ENCODE peak calls at places on chromosomes 16 and 17, in six cellular contexts. V is mucosa of descending colon, C is left ventricle myocardium inferior, J is GM23248, S is keratinocyte, P is DND-41. I is an unnamed sample. For H3K9me3, the result is how much of the 10 kb centered on the place peaks cover.

GRCh38 chr17:2412561-2413021 is 11.7 kb upstream of the MNT start:
- DNase-seq in V (no peak), C (no peak), J (peak), S (no peak), P (no peak), I (no peak)

GRCh38 chr17:76682306-76682705 is 28.5 kb downstream of the MXRA7 start:
- DNase-seq in V (no peak), C (peak), J (peak), S (no peak), P (no peak), I (no peak)

GRCh38 chr17:57357392-57357784 is 101.1 kb downstream of the MSI2 start:
- DNase-seq in V (peak), C (peak), J (no peak), S (no peak), P (peak), I (no peak)

GRCh38 chr16:17173134-17173729 is 297.5 kb downstream of the XYLT1 start:
- DNase-seq in V (no peak), C (peak), J (peak), S (no peak), P (no peak), I (peak)

GRCh38 chr16:19926449-19927390 is 42.1 kb upstream of the GPRC5B start:
- DNase-seq in V (no peak), C (no peak), J (peak), S (no peak), P (no peak), I (no peak)

GRCh38 chr17:32240745-32241144 is 24.9 kb upstream of the RHBDL3 start:
- DNase-seq in V (no peak), C (peak), J (peak), S (no peak), P (no peak), I (no peak)

GRCh38 chr17:79721993-79722671 is 8.6 kb upstream of the ENPP7 start:
- DNase-seq in V (no peak), C (no peak), J (peak), S (no peak), P (no peak), I (no peak)

GRCh38 chr16:15847621-15848175 is 9.1 kb downstream of the MYH11 start:
- DNase-seq in V (no peak), C (no peak), J (no peak), S (no peak), P (no peak), I (no peak)

GRCh38 chr16:25228372-25228771 is 11.6 kb downstream of the AQP8 start:
- DNase-seq in V (no peak), C (no peak), J (no peak), S (no peak), P (no peak), I (no peak)

GRCh38 chr17:56785396-56785795 is 48.3 kb downstream of the C17orf67 start:
- DNase-seq in V (no peak), C (no peak), J (peak), S (peak), P (no peak), I (no peak)

GRCh38 chr16:57262841-57263584 is 18.0 kb downstream of the ARL2BP start:
- DNase-seq in V (no peak), C (no peak), J (no peak), S (no peak), P (no peak), I (no peak)

GRCh38 chr17:64648234-64648633 is 13.9 kb downstream of the SMURF2 start:
- DNase-seq in V (no peak), C (no peak), J (peak), S (no peak), P (no peak), I (no peak)

GRCh38 chr16:35184356-35184870 is 1725.0 kb downstream of the TP53TG3F start:
- DNase-seq in V (peak), C (no peak), J (no peak), S (no peak), P (no peak), I (no peak)

GRCh38 chr16:35181422-35182030 is 1722.1 kb downstream of the TP53TG3F start:
- DNase-seq in V (no peak), C (no peak), J (no peak), S (no peak), P (no peak), I (no peak)

GRCh38 chr16:35182943-35183550 is 1723.6 kb downstream of the TP53TG3F start:
- DNase-seq in V (no peak), C (no peak), J (no peak), S (no peak), P (no peak), I (no peak)

GRCh38 chr16:35180970-35181369 is 1721.6 kb downstream of the TP53TG3F start:
- DNase-seq in V (no peak), C (no peak), J (no peak), S (no peak), P (no peak), I (no peak)

GRCh38 chr16:35182043-35182677 is 1722.7 kb downstream of the TP53TG3F start:
- DNase-seq in V (no peak), C (no peak), J (no peak), S (no peak), P (no peak), I (no peak)
- H3K9me3 ChIP-seq in V (half or more), C (under half), J (under half), S (under half), P (under half), I (under half)

GRCh38 chr16:35629001-35629400 is 2169.6 kb downstream of the TP53TG3F start:
- DNase-seq in V (no peak), C (no peak), J (no peak), S (no peak), P (no peak), I (no peak)
- H3K9me3 ChIP-seq in V (half or more), C (under half), J (under half), S (under half), P (under half), I (under half)

DNA sequence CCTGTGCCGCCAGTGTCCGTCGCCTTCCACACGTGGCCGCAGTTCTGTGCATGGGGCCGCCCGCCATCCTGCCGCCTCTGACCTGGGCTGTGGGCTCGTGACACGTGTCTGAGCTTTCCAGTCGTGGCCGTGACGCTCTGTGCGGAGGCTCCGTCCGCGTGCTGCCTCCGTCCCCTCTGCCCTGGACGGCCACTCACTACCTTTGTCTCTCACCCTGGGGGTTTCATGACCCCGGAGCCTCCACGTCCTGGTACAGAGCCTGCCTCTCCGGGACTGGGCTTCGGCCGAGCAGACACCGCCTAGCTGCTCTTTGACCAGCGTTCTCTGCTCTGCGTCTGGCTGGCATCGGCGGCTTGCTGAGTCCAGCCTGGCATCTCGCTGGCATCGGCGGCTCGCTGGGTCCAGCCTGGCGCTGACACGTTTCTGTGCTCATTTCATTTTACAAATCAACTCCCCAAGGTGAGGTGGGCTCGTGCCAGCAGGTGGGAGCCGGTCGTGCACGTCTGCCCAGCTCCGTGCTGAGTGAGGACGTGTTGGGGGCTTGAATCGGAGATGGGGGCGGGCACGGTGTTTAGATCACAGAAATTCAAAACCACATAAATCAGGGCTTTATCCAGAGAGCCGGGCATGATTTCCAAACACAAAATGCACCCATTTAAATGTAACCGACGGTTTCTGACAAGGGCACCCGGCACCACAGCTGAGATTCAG is 44.3 kb upstream of the GNG13 start:
- DNase-seq in V (peak), C (no peak), J (no peak), S (no peak), P (no peak), I (no peak)
- H3K9me3 ChIP-seq in V (under half), C (under half), J (under half), S (under half), P (under half), I (under half)

DNA sequence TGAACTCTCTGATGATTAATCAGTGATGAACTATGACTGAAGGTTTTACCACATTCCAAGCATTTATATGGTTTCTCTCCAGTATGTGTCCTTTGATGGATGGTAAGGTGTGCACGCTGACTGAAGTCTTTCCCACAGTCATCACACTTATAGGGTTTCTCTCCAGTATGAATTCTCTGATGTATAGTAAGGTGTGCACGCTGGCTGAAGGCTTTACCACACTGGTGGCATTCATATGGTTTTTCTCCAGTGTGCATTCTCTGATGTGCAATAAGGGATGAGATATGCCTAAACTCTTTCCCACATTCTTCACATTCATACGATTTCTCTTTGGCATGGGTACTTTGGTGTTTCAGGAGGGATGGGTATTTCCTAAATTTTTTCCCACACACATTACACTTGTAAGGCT is 16.4 kb downstream of the ZNF287 start:
- DNase-seq in V (no peak), C (no peak), J (no peak), S (no peak), P (no peak), I (no peak)
- H3K9me3 ChIP-seq in V (half or more), C (half or more), J (under half), S (under half), P (half or more), I (half or more)

DNA sequence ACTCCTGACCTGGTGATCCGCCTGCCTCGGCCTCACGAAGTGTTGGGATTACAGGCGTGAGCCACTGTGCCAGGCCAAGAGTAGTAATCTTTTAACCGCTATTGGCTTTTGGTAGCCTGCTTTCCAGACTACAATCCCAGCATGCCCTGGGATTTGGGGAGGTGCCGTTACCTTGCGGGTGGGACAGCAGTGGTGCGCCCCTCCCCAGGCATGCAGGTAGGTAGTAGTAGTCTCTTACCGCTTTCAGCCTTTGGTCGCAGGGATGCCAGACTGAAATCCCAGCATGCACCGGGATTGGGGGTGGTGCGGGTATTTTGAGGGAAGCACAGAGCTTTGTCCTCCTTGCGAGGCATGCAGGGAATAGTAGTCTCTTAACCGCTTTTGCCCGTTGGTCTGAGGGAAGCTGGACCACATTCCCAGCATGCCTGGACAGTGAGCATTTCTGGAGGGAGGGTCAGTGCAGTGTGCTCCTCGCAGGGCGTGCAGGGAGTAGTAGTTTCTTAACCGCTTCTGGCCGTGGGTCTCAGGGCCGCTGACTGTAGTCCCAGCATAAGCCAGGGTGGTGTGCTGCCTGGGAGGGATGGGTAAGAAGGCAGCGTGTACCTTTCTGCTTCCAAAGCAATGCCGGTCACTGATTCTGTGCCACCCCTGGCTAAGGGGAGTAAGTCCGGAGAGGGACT is 1686.8 kb downstream of the TP53TG3F start:
- DNase-seq in V (peak), C (no peak), J (no peak), S (no peak), P (no peak), I (no peak)
- H3K9me3 ChIP-seq in V (half or more), C (under half), J (under half), S (under half), P (under half), I (half or more)

DNA sequence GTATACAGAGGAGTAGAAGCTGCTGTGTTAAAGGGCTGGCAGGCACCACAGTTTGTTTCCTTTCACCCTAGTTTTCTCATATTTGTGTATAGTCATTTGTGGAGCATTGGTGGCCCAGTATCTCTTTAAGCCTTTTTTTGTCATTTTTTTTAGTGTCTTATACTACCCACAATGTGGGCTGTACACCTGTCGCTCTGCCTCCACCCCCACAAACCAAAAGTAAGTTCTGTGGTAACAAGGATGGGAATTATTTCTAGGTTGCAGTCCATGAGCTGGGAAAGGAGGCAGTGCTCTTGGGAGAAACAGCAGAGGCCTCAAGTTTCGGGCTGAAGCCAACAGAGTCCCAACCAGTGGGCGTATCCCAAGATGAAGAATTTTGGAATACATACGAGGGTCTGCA is 6.2 kb downstream of the ZNF75A start:
- DNase-seq in V (no peak), C (no peak), J (no peak), S (no peak), P (no peak), I (no peak)
- H3K9me3 ChIP-seq in V (half or more), C (half or more), J (under half), S (under half), P (under half), I (half or more)

DNA sequence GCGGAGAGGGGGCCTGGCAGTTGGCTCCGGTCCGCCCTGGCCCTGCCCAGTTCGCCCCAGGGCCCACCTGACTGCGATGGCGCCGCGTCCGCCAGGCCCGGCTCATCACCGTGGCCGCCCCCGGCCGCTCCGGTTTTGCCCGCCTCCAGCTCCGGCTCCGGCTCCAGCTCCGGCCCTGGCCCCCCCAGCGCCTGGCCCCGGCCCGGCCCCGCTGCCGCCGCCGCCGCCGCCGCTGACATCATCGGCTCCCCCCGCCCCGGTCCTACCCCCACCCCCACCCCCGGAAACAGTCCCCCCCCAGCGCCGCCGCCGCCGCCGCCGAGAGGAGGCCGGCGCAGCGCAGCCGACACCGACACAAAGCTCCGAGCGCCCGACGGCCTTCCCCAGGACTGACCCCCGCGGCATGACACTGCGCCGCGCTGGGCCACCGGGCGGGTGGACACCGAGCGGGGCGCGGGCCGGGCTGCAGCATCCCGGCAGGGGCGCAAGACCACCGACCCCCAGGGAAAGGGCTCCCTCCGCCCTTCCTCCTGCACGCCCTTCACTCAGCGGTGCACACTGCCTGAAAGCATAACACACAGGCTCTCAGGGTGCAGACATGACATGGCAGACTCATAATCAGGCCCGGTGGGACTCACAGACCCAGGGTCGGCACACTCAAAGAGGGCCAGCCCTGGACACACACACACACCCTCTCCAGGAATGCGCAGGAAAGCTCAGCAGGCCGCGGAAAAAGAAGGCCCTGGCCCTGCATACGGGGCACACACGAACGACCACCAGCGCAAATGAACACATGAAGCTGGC is at the start of gene ZBTB4:
- DNase-seq in V (peak), C (peak), J (peak), S (no peak), P (peak), I (peak)
- H3K9me3 ChIP-seq in V (under half), C (under half), J (under half), S (under half), P (under half), I (under half)

DNA sequence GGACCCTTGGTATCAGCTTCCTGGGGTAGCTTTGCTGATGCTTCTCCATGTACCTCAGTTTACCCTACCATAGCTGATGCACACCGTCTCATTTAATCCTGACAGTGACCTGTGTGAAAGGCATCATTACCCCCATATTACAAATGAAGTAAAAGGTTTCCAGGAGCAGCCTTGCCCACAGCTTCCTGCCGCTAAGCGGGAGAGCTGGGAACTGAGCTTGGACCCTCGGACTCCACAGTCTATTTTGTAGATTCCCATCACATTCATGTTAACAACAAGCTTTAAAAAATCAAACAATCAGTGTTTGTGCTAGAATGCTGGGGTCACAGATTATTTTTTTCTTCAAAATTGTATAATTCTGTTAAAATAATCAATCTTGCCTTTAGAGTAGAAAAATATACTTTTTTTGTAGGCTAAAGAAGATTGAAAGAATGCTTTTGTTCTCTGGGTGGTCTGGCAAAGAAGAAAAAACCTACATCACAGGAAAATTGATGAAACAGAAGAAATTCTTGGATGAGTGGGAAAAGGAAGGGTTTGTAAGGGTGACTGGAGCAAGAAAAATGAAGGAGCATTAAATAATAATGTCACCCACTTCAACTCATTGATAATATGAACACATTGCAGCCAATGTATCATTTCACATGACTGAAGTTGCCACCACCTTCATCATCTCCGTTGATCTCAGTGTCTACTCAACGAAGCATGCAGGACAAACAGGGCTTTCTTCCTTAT is 9.5 kb upstream of the USP10 start:
- DNase-seq in V (no peak), C (no peak), J (peak), S (no peak), P (no peak), I (no peak)
- H3K9me3 ChIP-seq in V (under half), C (under half), J (under half), S (under half), P (under half), I (under half)